ENCODE peak calls at places on chromosomes 3 and 15, in six cellular contexts. K is ureter, S is MM.1S, Y is SK-MEL-5, A is T-cell, U is AG04450. C is an unnamed sample.

GRCh38 chr3:188546835-188547670 is 393.1 kb downstream of the LPP start:
- DNase-seq in Y (no peak), S (no peak), U (peak), K (no peak), A (no peak), C (no peak)

GRCh38 chr3:133992385-133992784 is 37.3 kb downstream of the SLCO2A1 start:
- DNase-seq in S (no peak), K (no peak), U (no peak), A (no peak), Y (peak), C (no peak)

GRCh38 chr15:55279746-55280351 is 9.8 kb downstream of the RAB27A start:
- DNase-seq in U (peak), Y (no peak), K (no peak), S (peak), A (no peak), C (no peak)

GRCh38 chr3:39208463-39209055 is 16.2 kb upstream of the XIRP1 start:
- DNase-seq in U (peak), Y (peak), K (peak), S (peak), A (no peak), C (no peak)

GRCh38 chr15:27175479-27176153 is 204.6 kb downstream of the GABRG3 start:
- DNase-seq in A (no peak), Y (no peak), K (no peak), U (no peak), S (no peak), C (no peak)

GRCh38 chr3:171269557-171269956 is 190.6 kb downstream of the TNIK start:
- DNase-seq in U (no peak), S (peak), Y (no peak), A (no peak), K (no peak), C (no peak)

GRCh38 chr3:16101295-16102186 is 72.9 kb upstream of the GALNT15 start:
- DNase-seq in U (no peak), Y (no peak), K (no peak), S (no peak), A (no peak), C (no peak)

GRCh38 chr3:162082516-162082915 is 585.9 kb downstream of the OTOL1 start:
- DNase-seq in U (no peak), A (no peak), K (no peak), Y (no peak), S (no peak), C (no peak)

GRCh38 chr3:122859021-122859805 is 64.3 kb downstream of the SLC49A4 start:
- DNase-seq in U (no peak), Y (no peak), S (no peak), A (no peak), K (no peak), C (no peak)

GRCh38 chr15:65870889-65871533 is 1.7 kb downstream of the RAB11A start:
- DNase-seq in S (no peak), U (no peak), A (no peak), Y (peak), K (no peak), C (no peak)

GRCh38 chr15:91611924-91612323 is 241.6 kb upstream of the SLCO3A1 start:
- DNase-seq in U (no peak), A (no peak), K (no peak), Y (no peak), S (no peak), C (no peak)

GRCh38 chr15:41573396-41573795 is 14.4 kb downstream of the TYRO3 start:
- DNase-seq in Y (no peak), A (no peak), K (no peak), U (no peak), S (no peak), C (no peak)

GRCh38 chr3:155317211-155317610 is 23.7 kb upstream of the STRIT1 start:
- DNase-seq in K (no peak), A (no peak), Y (no peak), U (no peak), S (no peak), C (no peak)

GRCh38 chr3:39127296-39127906 is 19.9 kb downstream of the TTC21A start:
- DNase-seq in U (no peak), S (no peak), K (no peak), Y (no peak), A (no peak), C (no peak)

GRCh38 chr15:52529289-52529929 is 729 bp upstream of the MYO5A start:
- DNase-seq in Y (no peak), A (no peak), S (peak), U (no peak), K (no peak), C (no peak)

GRCh38 chr3:175743733-175744400 is 884.7 kb downstream of the NAALADL2 start:
- DNase-seq in S (no peak), U (peak), Y (no peak), K (no peak), A (no peak), C (no peak)

GRCh38 chr15:45653702-45654424 is 19.0 kb downstream of the SQOR start:
- DNase-seq in K (no peak), A (no peak), U (no peak), S (no peak), Y (no peak), C (no peak)

GRCh38 chr3:159280326-159280725 is 478.5 kb downstream of the MFSD1 start:
- DNase-seq in K (no peak), U (no peak), A (no peak), Y (no peak), S (no peak), C (no peak)

GRCh38 chr15:80036067-80036466 is 23.4 kb upstream of the ZFAND6 start:
- DNase-seq in U (no peak), K (no peak), A (no peak), Y (no peak), S (peak), C (no peak)

GRCh38 chr15:41581110-41581509 is 22.1 kb downstream of the TYRO3 start:
- DNase-seq in K (no peak), S (peak), U (no peak), Y (peak), A (no peak), C (no peak)

GRCh38 chr15:65099336-65099735 is 15.7 kb downstream of the UBAP1L start:
- DNase-seq in Y (no peak), U (no peak), S (no peak), A (no peak), K (peak), C (no peak)

GRCh38 chr3:33732394-33732793 is 14.3 kb upstream of the CLASP2 start:
- DNase-seq in U (no peak), K (no peak), S (no peak), Y (peak), A (no peak), C (no peak)

GRCh38 chr3:193168911-193169310 is 72.1 kb upstream of the PLAAT1 start:
- DNase-seq in Y (peak), A (no peak), S (no peak), U (no peak), K (no peak), C (no peak)

GRCh38 chr15:28917791-28918140 is 32.0 kb downstream of the APBA2 start:
- DNase-seq in K (no peak), U (no peak), A (no peak), Y (no peak), S (no peak), C (no peak)

GRCh38 chr3:14885307-14885706 is 62.1 kb upstream of the NR2C2 start:
- DNase-seq in A (no peak), S (no peak), K (no peak), U (no peak), Y (no peak), C (no peak)

GRCh38 chr3:9933561-9934234 is at the start of gene CRELD1:
- DNase-seq in U (peak), S (peak), K (peak), Y (peak), A (peak), C (peak)

GRCh38 chr3:186281172-186281571 is 80.9 kb downstream of the DGKG start:
- DNase-seq in Y (no peak), K (no peak), S (no peak), U (peak), A (no peak), C (no peak)

GRCh38 chr3:109926376-109926775 is 589.0 kb upstream of the DPPA4 start:
- DNase-seq in S (no peak), Y (no peak), A (no peak), U (no peak), K (no peak), C (no peak)